ENCODE peak calls at places on chromosomes 7 and 10, in seven cellular contexts. E is SK-N-SH, T is GM23338, M is K562, N is A549, Y is Panc1, A is HepG2. H is an unnamed sample.

GRCh38 chr7:97732567-97733275 is 835 bp downstream of the TAC1 start:
- DNase-seq in E (peak; percentile 47), Y (no peak), T (peak; percentile 47), N (no peak), M (no peak), A (no peak), H (no peak)

GRCh38 chr7:140084972-140085371 is 22.2 kb upstream of the PARP12 start:
- DNase-seq in Y (no peak), T (no peak), A (no peak), E (no peak), N (no peak), M (peak; percentile 76), H (no peak)

GRCh38 chr7:142813262-142813661 is 41.6 kb upstream of the EPHB6 start:
- DNase-seq in M (no peak), N (no peak), T (peak; percentile 86), A (peak; percentile 44), E (no peak), Y (peak; percentile 72), H (no peak)

GRCh38 chr10:132724436-132724835 is 61.5 kb downstream of the NKX6-2 start:
- DNase-seq in N (no peak), E (no peak), A (no peak), M (no peak), Y (no peak), T (no peak), H (no peak)

GRCh38 chr10:109773818-109774440 is 149.4 kb downstream of the XPNPEP1 start:
- DNase-seq in Y (no peak), M (peak; percentile 16), E (peak; percentile 30), T (peak; percentile 60), N (peak; percentile 7), A (peak; percentile 26), H (peak; percentile 16)

GRCh38 chr7:26200113-26200443 is 468 bp downstream of the HNRNPA2B1 start:
- DNase-seq in Y (no peak), N (no peak), E (peak; percentile 71), M (peak; percentile 47), T (peak; percentile 73), A (no peak), H (no peak)

GRCh38 chr7:41205600-41205999 is 497.3 kb downstream of the INHBA start:
- DNase-seq in M (no peak), A (no peak), T (no peak), E (no peak), N (no peak), Y (no peak), H (no peak)

GRCh38 chr10:129958686-129959543 is 5.2 kb downstream of the EBF3 start:
- DNase-seq in E (no peak), N (no peak), Y (no peak), T (peak; percentile 72), A (no peak), M (no peak), H (no peak)

GRCh38 chr7:148261996-148262688 is 328.4 kb upstream of the C7orf33 start:
- DNase-seq in Y (no peak), A (no peak), M (no peak), T (peak; percentile 9), E (peak; percentile 42), N (no peak), H (no peak)

GRCh38 chr7:23055582-23056178 is 41.8 kb upstream of the HYCC1 start:
- DNase-seq in M (peak; percentile 66), T (peak; percentile 75), Y (peak; percentile 61), E (peak; percentile 70), A (peak; percentile 52), N (peak; percentile 38), H (peak; percentile 64)

GRCh38 chr7:137423321-137423720 is 79.8 kb upstream of the PTN start:
- DNase-seq in A (no peak), T (no peak), N (no peak), M (no peak), Y (no peak), E (no peak), H (no peak)
- TF ChIP-seq REST in A (no peak), T (no peak), N (no peak), M (no peak), Y (no peak), E (no peak), H (no peak)

DNA sequence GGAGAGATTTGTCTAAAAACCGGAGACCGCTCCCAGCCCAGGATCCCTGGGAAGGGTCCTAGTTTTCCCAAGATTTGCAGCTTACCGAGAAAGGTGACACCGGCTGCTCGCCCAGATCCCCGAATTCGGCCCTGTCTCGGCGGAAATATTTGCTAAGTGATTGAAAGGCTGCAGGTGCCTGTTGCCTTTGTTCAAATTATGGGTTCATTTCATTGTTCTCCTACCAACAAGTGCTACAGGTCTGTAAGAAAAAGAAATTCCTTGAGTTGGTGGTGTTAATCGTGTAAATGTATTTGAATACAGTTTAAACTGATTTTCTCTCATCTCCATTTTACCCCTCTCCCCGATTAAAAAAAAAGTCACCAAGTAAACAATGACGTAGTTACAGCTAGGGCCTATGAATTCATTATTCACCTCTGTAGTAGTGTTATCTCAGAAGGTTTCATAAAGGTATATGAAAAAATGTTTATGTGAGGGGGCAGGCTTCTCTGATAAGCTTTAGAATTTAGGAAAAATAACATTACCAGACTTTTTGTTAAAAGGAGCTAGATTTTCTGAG is 1.0 kb downstream of the REEP3 start:
- DNase-seq in N (peak; percentile 73), T (no peak), Y (no peak), E (peak; percentile 45), A (no peak), M (peak; percentile 30), H (no peak)
- TF ChIP-seq REST in N (no peak), T (no peak), Y (no peak), E (no peak), A (no peak), M (no peak), H (no peak)

DNA sequence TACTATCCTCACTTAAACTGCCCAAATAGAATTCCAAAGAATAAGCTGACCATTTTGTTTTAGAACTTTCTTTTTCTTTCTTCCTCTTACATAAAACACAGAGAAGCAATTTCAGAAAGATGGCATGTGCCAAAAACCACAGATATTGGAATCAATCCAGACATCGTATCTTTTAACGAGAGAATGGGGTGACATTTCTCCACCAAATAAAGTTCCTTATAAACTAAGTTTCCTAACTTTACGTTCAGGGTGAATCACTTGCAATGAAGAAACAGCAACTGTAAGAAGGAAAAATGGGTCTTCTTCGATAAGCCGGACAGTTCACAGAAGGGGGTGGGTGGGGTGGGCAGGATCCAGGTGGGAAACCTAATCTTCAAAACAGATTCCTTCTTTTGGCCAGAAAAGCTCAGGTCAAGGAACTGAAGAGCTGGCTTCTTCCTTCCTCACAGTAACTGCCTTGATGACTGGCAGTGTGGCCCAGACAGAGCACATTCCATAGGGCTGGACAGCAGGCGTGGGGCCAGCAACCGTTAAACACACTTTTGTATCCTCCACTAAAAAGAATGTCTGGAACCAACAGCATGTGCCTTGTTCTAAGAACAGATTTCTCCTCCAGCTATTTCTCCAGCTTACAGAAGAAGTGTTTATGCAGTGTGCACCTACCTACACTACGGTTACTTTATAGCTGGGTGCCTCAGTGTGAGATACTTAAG is 31.5 kb downstream of the CREB3L2 start:
- DNase-seq in E (no peak), A (no peak), N (peak; percentile 21), Y (no peak), T (no peak), M (no peak), H (no peak)
- TF ChIP-seq REST in E (peak; percentile 88), A (no peak), N (no peak), Y (no peak), T (no peak), M (no peak), H (no peak)

GRCh38 chr7:24134535-24134934 is 149.5 kb upstream of the NPY start:
- DNase-seq in A (no peak), Y (no peak), E (no peak), T (no peak), N (no peak), M (no peak), H (no peak)

GRCh38 chr7:24127930-24128329 is 156.1 kb upstream of the NPY start:
- DNase-seq in M (no peak), Y (no peak), T (no peak), A (no peak), E (no peak), N (no peak), H (no peak)

GRCh38 chr7:24125765-24126164 is 158.2 kb upstream of the NPY start:
- DNase-seq in A (no peak), N (no peak), T (no peak), M (no peak), E (no peak), Y (no peak), H (no peak)

GRCh38 chr7:24133691-24134090 is 150.3 kb upstream of the NPY start:
- DNase-seq in N (no peak), T (no peak), E (no peak), Y (no peak), A (no peak), M (no peak), H (no peak)

DNA sequence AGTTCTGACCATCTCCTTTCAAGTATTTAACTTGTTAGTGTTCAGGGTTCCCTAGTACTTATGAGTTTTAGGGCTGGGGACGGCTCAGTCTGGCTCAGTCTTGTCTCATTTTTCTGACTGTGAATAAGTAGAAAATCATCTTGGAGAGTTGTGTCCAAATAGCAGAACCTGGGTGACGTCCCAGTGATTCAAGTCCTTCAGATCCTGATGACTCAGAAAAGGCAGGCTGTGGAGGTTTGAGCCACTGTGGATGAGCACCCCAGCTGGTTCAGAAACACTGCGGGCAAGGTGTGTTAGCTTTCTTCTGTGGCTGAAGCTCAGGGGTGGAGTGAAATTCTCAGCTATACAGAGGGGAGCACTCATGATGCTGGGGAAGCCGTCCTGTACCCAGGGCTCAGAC is 154.4 kb upstream of the NPY start:
- DNase-seq in M (no peak), A (no peak), Y (no peak), T (no peak), N (no peak), E (no peak), H (no peak)
- TF ChIP-seq REST in M (no peak), A (no peak), Y (no peak), T (no peak), N (no peak), E (no peak), H (no peak)

GRCh38 chr7:157399086-157399687 is 62.4 kb downstream of the DNAJB6 start:
- DNase-seq in M (no peak), A (no peak), T (no peak), N (no peak), E (peak; percentile 10), Y (no peak), H (no peak)

GRCh38 chr7:157402388-157402703 is 65.5 kb downstream of the DNAJB6 start:
- DNase-seq in N (no peak), E (peak; percentile 23), A (no peak), M (no peak), T (no peak), Y (no peak), H (no peak)

GRCh38 chr7:157401567-157402387 is 65.0 kb downstream of the DNAJB6 start:
- DNase-seq in Y (no peak), N (no peak), E (peak; percentile 37), M (peak; percentile 91), A (no peak), T (no peak), H (no peak)

GRCh38 chr7:157397751-157398691 is 61.2 kb downstream of the DNAJB6 start:
- DNase-seq in Y (no peak), A (peak; percentile 64), E (peak; percentile 86), M (peak; percentile 81), N (peak; percentile 59), T (peak; percentile 73), H (no peak)

GRCh38 chr7:157400171-157400860 is 63.5 kb downstream of the DNAJB6 start:
- DNase-seq in Y (no peak), N (no peak), E (peak; percentile 36), A (no peak), T (no peak), M (no peak), H (no peak)
- TF ChIP-seq REST in Y (no peak), N (no peak), E (no peak), A (no peak), T (no peak), M (no peak), H (no peak)

GRCh38 chr7:108222236-108222892 is 92.2 kb upstream of the LAMB4 start:
- DNase-seq in Y (no peak), E (no peak), A (peak; percentile 14), M (no peak), T (peak; percentile 57), N (no peak), H (no peak)
- TF ChIP-seq REST in Y (no peak), E (no peak), A (no peak), M (no peak), T (no peak), N (no peak), H (no peak)

H was measured in HCT116.